ENCODE peak calls at places on chromosome 10, in five cellular contexts. E, V, Z, X and D are unnamed samples.

GRCh38 chr10:4195214-4195613 is 410.2 kb upstream of the KLF6 start:
- DNase-seq in E (no peak), Z (no peak), X (peak; percentile 7), V (no peak), D (no peak)

GRCh38 chr10:70445718-70446485 is 4.4 kb upstream of the NODAL start:
- DNase-seq in Z (no peak), X (no peak), E (no peak), V (no peak), D (no peak)

GRCh38 chr10:29712108-29712507 is 77.3 kb upstream of the SVIL start:
- DNase-seq in E (no peak), V (no peak), X (peak; percentile 13), Z (no peak), D (peak; percentile 53)

GRCh38 chr10:3848768-3849643 is 64.0 kb upstream of the KLF6 start:
- DNase-seq in E (no peak), X (no peak), V (no peak), Z (no peak), D (no peak)

GRCh38 chr10:131231323-131231964 is 80.1 kb downstream of the TCERG1L start:
- DNase-seq in E (no peak), Z (no peak), X (no peak), V (no peak), D (no peak)

GRCh38 chr10:84156768-84157167 is 16.8 kb upstream of the GPR15LG start:
- DNase-seq in X (no peak), V (no peak), Z (no peak), E (no peak), D (no peak)

GRCh38 chr10:29496341-29497162 is 138.2 kb downstream of the SVIL start:
- DNase-seq in V (peak; percentile 42), E (peak; percentile 90), Z (no peak), X (peak; percentile 30), D (peak; percentile 63)

GRCh38 chr10:81101062-81101461 is 563.4 kb downstream of the SH2D4B start:
- DNase-seq in Z (no peak), V (no peak), X (no peak), E (no peak), D (no peak)

GRCh38 chr10:70302292-70302691 is 18.5 kb upstream of the NPFFR1 start:
- DNase-seq in Z (no peak), E (no peak), V (no peak), X (no peak), D (no peak)

GRCh38 chr10:132700168-132701098 is 85.5 kb downstream of the NKX6-2 start:
- DNase-seq in Z (no peak), V (no peak), E (peak; percentile 80), X (no peak), D (no peak)

GRCh38 chr10:102024799-102025198 is 31.2 kb downstream of the ARMH3 start:
- DNase-seq in Z (no peak), E (no peak), X (no peak), V (no peak), D (no peak)

GRCh38 chr10:72248477-72249151 is 25.1 kb upstream of the DDIT4 start:
- DNase-seq in V (peak; percentile 64), E (peak; percentile 95), X (peak; percentile 25), Z (peak; percentile 74), D (peak; percentile 91)

GRCh38 chr10:100510533-100511308 is 8.9 kb downstream of the SEC31B start:
- DNase-seq in X (no peak), Z (no peak), V (no peak), E (no peak), D (no peak)